ENCODE peak calls at places on chromosomes 5 and 9, in four cellular contexts. X is activated effector memory CD4-positive, alpha-beta T cell treated with Interleukin-2 at 50 U/mL for 16 hours; B is activated CD4-positive, CD25-positive, alpha-beta regulatory T cell treated with anti-CD3 and anti-CD28 coated beads, Interleukin-2, amount 50 U/mL, for 72 hours; K is lower lobe of right lung. N is an unnamed sample.

GRCh38 chr9:13034696-13035006 is 244.8 kb downstream of the MPDZ start:
- DNase-seq in X (no peak), B (no peak), K (no peak), N (peak)

GRCh38 chr5:96150007-96150406 is 188.4 kb upstream of the ELL2 start:
- DNase-seq in X (no peak), B (no peak), K (no peak), N (no peak)

GRCh38 chr9:87263291-87263690 is 234.4 kb upstream of the DAPK1 start:
- DNase-seq in X (no peak), B (no peak), K (no peak), N (no peak)

GRCh38 chr5:69512740-69513260 is 20.2 kb downstream of the OCLN start:
- DNase-seq in X (no peak), B (no peak), K (no peak), N (peak)

GRCh38 chr5:1037123-1037670 is 28.6 kb downstream of the NKD2 start:
- DNase-seq in X (no peak), B (no peak), K (peak), N (no peak)

GRCh38 chr9:29198861-29199260 is 1625.6 kb upstream of the C9orf72 start:
- DNase-seq in X (no peak), B (no peak), K (no peak), N (no peak)

GRCh38 chr5:16713386-16713928 is 96.7 kb upstream of the RETREG1 start:
- DNase-seq in X (no peak), B (no peak), K (no peak), N (peak)

GRCh38 chr5:145681686-145682085 is 153.5 kb downstream of the PRELID2 start:
- DNase-seq in X (no peak), B (no peak), K (no peak), N (peak)

GRCh38 chr9:111298831-111299603 is 31.0 kb downstream of the OR2K2 start:
- DNase-seq in X (no peak), B (no peak), K (no peak), N (peak)

GRCh38 chr5:127434588-127434987 is 82.9 kb upstream of the PRRC1 start:
- DNase-seq in X (no peak), B (no peak), K (no peak), N (no peak)

GRCh38 chr5:3377831-3378230 is 217.8 kb upstream of the IRX1 start:
- DNase-seq in X (no peak), B (no peak), K (no peak), N (no peak)

GRCh38 chr9:71685394-71685793 is 82.9 kb downstream of the CEMIP2 start:
- DNase-seq in X (peak), B (no peak), K (no peak), N (no peak)

GRCh38 chr9:99405369-99405768 is 183.3 kb downstream of the SEC61B start:
- DNase-seq in X (no peak), B (no peak), K (no peak), N (no peak)

GRCh38 chr5:67249590-67249895 is 52.9 kb upstream of the CD180 start:
- DNase-seq in X (no peak), B (no peak), K (no peak), N (no peak)

GRCh38 chr5:33319841-33320240 is 120.9 kb upstream of the TARS1 start:
- DNase-seq in X (no peak), B (no peak), K (no peak), N (no peak)

N was measured in astrocyte of the hippocampus.